ENCODE peak calls at places on chromosomes 1 and 21, in six cellular contexts. M is stimulated activated CD4-positive, alpha-beta T cell treated with anti-CD3 and anti-CD28 coated beads, Interleukin-12 subunit alpha, Interleukin-12 subunit beta, amount 100 ng/mL, for 48 hours; P is BJ; R is H9; O is transverse colon; T is GF-D8. L is an unnamed sample.

GRCh38 chr21:36980280-36981048 is 14.0 kb upstream of the HLCS start:
- DNase-seq in O (peak), M (no peak), T (no peak), P (no peak), R (peak), L (no peak)

GRCh38 chr1:16233431-16233830 is 3.6 kb downstream of the CPLANE2 start:
- DNase-seq in O (no peak), R (no peak), P (no peak), T (no peak), M (no peak), L (no peak)

GRCh38 chr21:15986277-15986676 is 256.5 kb downstream of the USP25 start:
- DNase-seq in O (no peak), M (no peak), T (no peak), R (no peak), P (no peak), L (no peak)

GRCh38 chr1:18998016-18998724 is 41.7 kb upstream of the IFFO2 start:
- DNase-seq in T (no peak), M (no peak), P (no peak), O (no peak), R (no peak), L (no peak)

GRCh38 chr1:200429221-200429751 is 19.4 kb upstream of the ZNF281 start:
- DNase-seq in M (no peak), O (no peak), R (no peak), P (peak), T (no peak), L (no peak)

GRCh38 chr1:12088607-12089006 is 25.5 kb downstream of the TNFRSF8 start:
- DNase-seq in O (peak), P (no peak), R (no peak), T (peak), M (no peak), L (peak)

GRCh38 chr1:44212355-44213221 is 683 bp upstream of the DMAP1 start:
- DNase-seq in P (no peak), T (no peak), R (no peak), M (peak), O (no peak), L (no peak)

GRCh38 chr1:31007462-31007991 is 58.0 kb downstream of the PUM1 start:
- DNase-seq in P (peak), M (no peak), O (no peak), T (no peak), R (no peak), L (no peak)

GRCh38 chr1:156821801-156822200 is 5.2 kb upstream of the SH2D2A start:
- DNase-seq in R (no peak), T (no peak), O (no peak), M (peak), P (no peak), L (peak)

GRCh38 chr1:188043536-188044245 is 1214.9 kb downstream of the PLA2G4A start:
- DNase-seq in M (no peak), P (no peak), T (no peak), O (no peak), R (no peak), L (no peak)

GRCh38 chr1:203084588-203085527 is 954 bp downstream of the MYOG start:
- DNase-seq in M (no peak), T (no peak), O (no peak), R (peak), P (no peak), L (no peak)

GRCh38 chr1:206589206-206589605 is 23.1 kb downstream of the EIF2D start:
- DNase-seq in P (peak), T (no peak), M (no peak), O (no peak), R (no peak), L (no peak)

GRCh38 chr1:153771841-153772593 is 3.2 kb upstream of the SLC27A3 start:
- DNase-seq in M (no peak), O (no peak), T (no peak), R (peak), P (no peak), L (no peak)

GRCh38 chr21:14321042-14321441 is 61.9 kb downstream of the HSPA13 start:
- DNase-seq in P (no peak), O (no peak), T (no peak), R (no peak), M (no peak), L (no peak)

GRCh38 chr1:42931911-42932422 is 26.7 kb downstream of the SLC2A1 start:
- DNase-seq in O (peak), P (no peak), R (peak), T (peak), M (peak), L (peak)

GRCh38 chr1:202200112-202200548 is 6.5 kb downstream of the LGR6 start:
- DNase-seq in M (no peak), P (no peak), R (peak), O (peak), T (no peak), L (no peak)

GRCh38 chr1:28926629-28927441 is 12.5 kb downstream of the EPB41 start:
- DNase-seq in T (peak), M (no peak), R (no peak), O (no peak), P (no peak), L (peak)

L was measured in Peyer's patch.